ENCODE peak calls at places on chromosomes 13 and 19, in six cellular contexts. N is left ventricle myocardium inferior, L is Peyer's patch, M is GM06990, C is esophagus squamous epithelium, R is upper lobe of right lung. Q is an unnamed sample.

GRCh38 chr13:34201050-34201913 is 383.3 kb downstream of the RFC3 start:
- DNase-seq in N (no peak), L (no peak), C (no peak), R (no peak), M (no peak), Q (no peak)

GRCh38 chr13:27079421-27079958 is 92.1 kb downstream of the USP12 start:
- DNase-seq in M (no peak), L (no peak), N (no peak), C (no peak), R (no peak), Q (peak; percentile 81)

GRCh38 chr13:51118809-51119431 is 7.8 kb upstream of the C13orf42 start:
- DNase-seq in M (no peak), L (no peak), C (no peak), R (no peak), N (no peak), Q (no peak)

GRCh38 chr19:40321076-40321475 is 27.1 kb downstream of the C19orf47 start:
- DNase-seq in C (no peak), M (no peak), L (no peak), N (no peak), R (peak; percentile 46), Q (no peak)

GRCh38 chr13:110425444-110425780 is 118.3 kb downstream of the COL4A2 start:
- DNase-seq in C (no peak), N (no peak), R (no peak), L (no peak), M (no peak), Q (no peak)

GRCh38 chr19:22144394-22144793 is 52.4 kb downstream of the ZNF676 start:
- DNase-seq in L (no peak), R (no peak), C (no peak), N (no peak), M (no peak), Q (no peak)

GRCh38 chr19:8004723-8005513 is 523 bp downstream of the ELAVL1 start:
- DNase-seq in L (peak; percentile 18), M (no peak), R (peak; percentile 71), N (no peak), C (no peak), Q (no peak)

GRCh38 chr19:14563989-14564650 is 7.7 kb downstream of the NDUFB7 start:
- DNase-seq in N (no peak), M (peak; percentile 76), L (no peak), C (no peak), R (no peak), Q (no peak)

GRCh38 chr13:24313449-24313848 is 4.1 kb downstream of the C1QTNF9 start:
- DNase-seq in N (no peak), R (no peak), C (no peak), L (no peak), M (no peak), Q (no peak)

GRCh38 chr19:48966541-48967345 is 1.6 kb downstream of the FTL start:
- DNase-seq in N (no peak), M (no peak), C (no peak), R (no peak), L (no peak), Q (no peak)

GRCh38 chr13:80955487-80955886 is 614.6 kb upstream of the SPRY2 start:
- DNase-seq in N (no peak), M (no peak), R (no peak), L (no peak), C (no peak), Q (peak; percentile 5)

GRCh38 chr13:32246468-32246867 is 68.7 kb downstream of the ZAR1L start:
- DNase-seq in C (no peak), R (no peak), M (peak; percentile 15), N (peak; percentile 40), L (peak; percentile 34), Q (peak; percentile 23)

GRCh38 chr13:62747152-62747551 is 1331.5 kb upstream of the PCDH20 start:
- DNase-seq in M (no peak), N (no peak), C (no peak), L (no peak), R (no peak), Q (no peak)

GRCh38 chr19:48400018-48400742 is 6.7 kb downstream of the GRIN2D start:
- DNase-seq in R (no peak), M (no peak), C (no peak), N (peak; percentile 53), L (peak; percentile 37), Q (no peak)

GRCh38 chr19:10288662-10289166 is 1.0 kb upstream of the ICAM5 start:
- DNase-seq in L (no peak), N (no peak), M (peak; percentile 76), C (no peak), R (peak; percentile 79), Q (no peak)

GRCh38 chr13:24178847-24179845 is 18.6 kb downstream of the SPATA13 start:
- DNase-seq in R (no peak), C (no peak), M (no peak), N (no peak), L (no peak), Q (no peak)

GRCh38 chr13:31824705-31825512 is 85.6 kb downstream of the RXFP2 start:
- DNase-seq in M (peak; percentile 6), R (no peak), L (no peak), N (no peak), C (no peak), Q (no peak)

GRCh38 chr13:77699059-77699680 is 1.7 kb downstream of the SLAIN1 start:
- DNase-seq in M (no peak), N (no peak), C (no peak), R (no peak), L (no peak), Q (no peak)

GRCh38 chr13:110298566-110299321 is 8.2 kb downstream of the COL4A1 start:
- DNase-seq in N (no peak), L (no peak), R (no peak), M (no peak), C (no peak), Q (no peak)

GRCh38 chr13:28199089-28199488 is 60.7 kb downstream of the PAN3 start:
- DNase-seq in N (no peak), R (no peak), C (no peak), L (no peak), M (no peak), Q (no peak)

GRCh38 chr13:73417012-73417615 is 358.3 kb downstream of the KLF5 start:
- DNase-seq in N (no peak), R (no peak), L (no peak), M (no peak), C (no peak), Q (no peak)

GRCh38 chr13:24680258-24680920 is at the start of gene ATP12A:
- DNase-seq in M (no peak), R (no peak), N (no peak), L (no peak), C (no peak), Q (no peak)

GRCh38 chr19:32404213-32404938 is 1.2 kb upstream of the DPY19L3 start:
- DNase-seq in M (no peak), R (no peak), C (no peak), N (no peak), L (no peak), Q (no peak)

GRCh38 chr19:23777216-23777615 is 18.5 kb upstream of the ZNF681 start:
- DNase-seq in C (no peak), N (no peak), L (no peak), R (no peak), M (no peak), Q (no peak)

GRCh38 chr13:27201661-27202060 is 30.1 kb upstream of the USP12 start:
- DNase-seq in M (no peak), N (no peak), L (no peak), C (no peak), R (no peak), Q (peak; percentile 61)

GRCh38 chr19:10699650-10700335 is 1.4 kb upstream of the QTRT1 start:
- DNase-seq in R (no peak), N (no peak), M (no peak), C (no peak), L (peak; percentile 71), Q (no peak)

GRCh38 chr19:51690359-51691121 is 2.6 kb upstream of the SPACA6 start:
- DNase-seq in M (no peak), L (peak; percentile 35), N (peak; percentile 66), C (no peak), R (peak; percentile 81), Q (no peak)

GRCh38 chr19:43362179-43362578 is 8.7 kb downstream of the CD177 start:
- DNase-seq in N (no peak), C (no peak), M (no peak), L (no peak), R (no peak), Q (no peak)

GRCh38 chr13:87426737-87427136 is 244.4 kb upstream of the SLITRK5 start:
- DNase-seq in N (no peak), C (no peak), M (no peak), L (no peak), R (no peak), Q (no peak)

DNA sequence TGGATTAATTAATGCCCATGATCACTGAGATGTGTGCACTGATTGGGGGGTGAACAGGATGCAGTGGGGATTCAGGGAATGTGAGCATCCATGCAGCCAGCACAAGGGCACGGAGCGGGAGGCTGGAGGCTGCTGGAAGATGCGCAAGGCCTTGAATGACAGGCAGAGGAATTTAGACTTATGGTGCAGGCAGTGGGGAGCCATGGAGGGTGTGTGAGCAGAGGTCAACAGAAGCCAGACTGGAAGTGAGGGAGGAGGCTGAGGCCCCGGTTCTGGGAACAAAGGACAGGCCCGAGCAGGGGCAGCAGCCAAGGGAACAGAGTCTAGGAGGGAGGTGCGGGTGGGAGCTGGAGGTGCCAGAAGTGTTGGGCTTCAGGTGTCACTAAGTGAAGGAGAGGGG is 7.3 kb upstream of the COLGALT1 start:
- DNase-seq in R (no peak), N (no peak), L (no peak), M (no peak), C (no peak), Q (no peak)
- H3K36me3 ChIP-seq in R (no peaks in the 10 kb centered on the region), N (no peaks in the 10 kb centered on the region), L (no peaks in the 10 kb centered on the region), M (no peaks in the 10 kb centered on the region), C (no peaks in the 10 kb centered on the region), Q (no peaks in the 10 kb centered on the region)

DNA sequence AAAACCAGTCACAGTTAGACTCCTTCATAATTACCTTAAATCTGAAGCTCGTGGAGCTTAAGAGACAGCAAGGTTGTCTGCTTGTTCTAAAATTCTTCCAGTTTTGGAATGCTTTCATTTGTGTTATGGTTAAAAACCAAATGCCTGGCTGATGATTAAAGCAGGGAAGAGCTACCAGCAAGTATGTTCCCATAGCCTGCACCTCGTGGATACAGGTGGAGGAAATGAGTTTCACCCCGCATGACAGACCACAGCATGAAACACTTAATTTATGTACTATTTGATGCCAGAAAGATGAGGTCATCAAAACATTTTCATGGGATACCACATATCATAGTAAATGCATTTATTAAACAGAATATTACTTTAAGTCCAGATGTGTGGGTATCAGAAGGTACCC is 416 bp upstream of the DOCK9 start:
- DNase-seq in M (no peak), C (no peak), R (no peak), L (no peak), N (no peak), Q (peak; percentile 90)
- H3K4me3 ChIP-seq in M (no peak overlapping the region), C (peak overlapping the region; percentile 58), R (peak overlapping the region; percentile 49), L (no peak overlapping the region), N (peak overlapping the region; percentile 70), Q (peak overlapping the region; percentile 44)

GRCh38 chr19:2087621-2088100 is 8.5 kb downstream of the MOB3A start:
- DNase-seq in M (peak; percentile 79), L (peak; percentile 78), N (no peak), R (no peak), C (no peak), Q (no peak)
- TF ChIP-seq CTCF in M (peak; percentile 49), L (no peak), N (no peak), R (no peak), C (no peak), Q (no peak)

DNA sequence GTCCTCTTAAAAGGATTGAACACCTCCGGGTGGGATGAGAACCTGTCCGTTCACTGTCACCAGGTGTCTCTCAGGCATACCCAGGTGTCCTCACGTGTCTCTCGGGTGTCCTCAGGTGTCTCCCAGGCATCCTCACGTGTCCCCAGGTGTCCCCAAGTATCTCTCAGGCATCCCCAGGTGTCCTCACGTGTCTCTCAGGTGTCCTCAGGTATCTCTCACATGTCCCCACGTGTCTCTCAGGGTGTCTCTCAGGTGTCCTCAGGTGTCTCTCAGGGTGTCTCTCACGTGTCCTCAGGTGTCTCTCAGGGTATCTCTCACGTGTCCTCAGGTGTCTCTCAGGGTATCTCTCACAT is 33.8 kb downstream of the ATP4B start:
- DNase-seq in R (no peak), M (no peak), N (no peak), L (no peak), C (no peak), Q (no peak)
- H3K36me3 ChIP-seq in R (peaks cover 6% of the 10 kb centered on the region), M (peaks cover 20% of the 10 kb centered on the region), N (peaks cover 23% of the 10 kb centered on the region), L (no peaks in the 10 kb centered on the region), C (peaks cover 87% of the 10 kb centered on the region), Q (no peaks in the 10 kb centered on the region)

Q was measured in kidney epithelial cell.